ENCODE peak calls at places on chromosomes 6 and 20, in six cellular contexts. C is pancreas; O is adrenal gland; N is naive thymus-derived CD4-positive, alpha-beta T cell; A is astrocyte of the spinal cord; U is HCT116. L is an unnamed sample.

GRCh38 chr6:33848498-33848897 is 44.7 kb upstream of the MLN start:
- DNase-seq in C (no peak), O (no peak), N (no peak), A (no peak), U (no peak), L (no peak)

GRCh38 chr6:161279677-161280365 is 6.0 kb upstream of the AGPAT4 start:
- DNase-seq in C (no peak), O (no peak), N (no peak), A (no peak), U (no peak), L (no peak)

GRCh38 chr6:54191460-54191859 is 80.2 kb downstream of the MLIP start:
- DNase-seq in C (no peak), O (no peak), N (no peak), A (peak; percentile 36), U (no peak), L (peak; percentile 77)

GRCh38 chr6:118372413-118372812 is 175.7 kb upstream of the PLN start:
- DNase-seq in C (no peak), O (peak; percentile 82), N (no peak), A (peak; percentile 25), U (no peak), L (peak; percentile 16)

GRCh38 chr20:58993332-58994248 is 12.5 kb downstream of the NELFCD start:
- DNase-seq in C (peak; percentile 10), O (no peak), N (no peak), A (no peak), U (no peak), L (no peak)

GRCh38 chr6:11535801-11536230 is 1.7 kb upstream of the TMEM170B start:
- DNase-seq in C (peak; percentile 29), O (peak; percentile 38), N (no peak), A (peak; percentile 68), U (no peak), L (peak; percentile 70)

GRCh38 chr6:163548624-163549023 is 134.1 kb downstream of the QKI start:
- DNase-seq in C (no peak), O (no peak), N (no peak), A (no peak), U (no peak), L (no peak)

GRCh38 chr6:159760602-159761057 is 1.2 kb upstream of the ACAT2 start:
- DNase-seq in C (no peak), O (no peak), N (no peak), A (peak; percentile 50), U (no peak), L (peak; percentile 80)

GRCh38 chr20:21707999-21708737 is 2.7 kb downstream of the PAX1 start:
- DNase-seq in C (no peak), O (no peak), N (no peak), A (no peak), U (no peak), L (no peak)

GRCh38 chr6:71387179-71387578 is 98.6 kb downstream of the OGFRL1 start:
- DNase-seq in C (no peak), O (no peak), N (no peak), A (no peak), U (no peak), L (peak; percentile 70)

GRCh38 chr6:53679446-53679933 is 13.9 kb upstream of the KLHL31 start:
- DNase-seq in C (no peak), O (no peak), N (peak; percentile 24), A (peak; percentile 54), U (peak; percentile 60), L (peak; percentile 61)

GRCh38 chr6:81901589-81901988 is 149.1 kb upstream of the TENT5A start:
- DNase-seq in C (no peak), O (peak; percentile 38), N (no peak), A (no peak), U (no peak), L (no peak)

GRCh38 chr6:116396451-116396850 is 25.7 kb downstream of the DSE start:
- DNase-seq in C (no peak), O (no peak), N (no peak), A (peak; percentile 63), U (no peak), L (no peak)

GRCh38 chr6:40011844-40012243 is 77.6 kb upstream of the MOCS1 start:
- DNase-seq in C (no peak), O (no peak), N (no peak), A (no peak), U (no peak), L (no peak)

GRCh38 chr6:53529324-53530036 is 15.4 kb downstream of the GCLC start:
- DNase-seq in C (no peak), O (no peak), N (no peak), A (no peak), U (no peak), L (no peak)

GRCh38 chr6:90859612-90860011 is 272.7 kb upstream of the MAP3K7 start:
- DNase-seq in C (no peak), O (no peak), N (no peak), A (no peak), U (no peak), L (no peak)

GRCh38 chr6:167806061-167806700 is 20.5 kb upstream of the AFDN start:
- DNase-seq in C (no peak), O (no peak), N (no peak), A (no peak), U (no peak), L (no peak)

GRCh38 chr6:139927236-139927635 is 552.8 kb upstream of the CITED2 start:
- DNase-seq in C (no peak), O (no peak), N (no peak), A (peak; percentile 94), U (no peak), L (peak; percentile 88)

GRCh38 chr6:139722540-139722939 is 348.1 kb upstream of the CITED2 start:
- DNase-seq in C (no peak), O (no peak), N (no peak), A (peak; percentile 24), U (no peak), L (no peak)

GRCh38 chr6:44624226-44624625 is 236.7 kb downstream of the CDC5L start:
- DNase-seq in C (no peak), O (no peak), N (no peak), A (no peak), U (no peak), L (no peak)

GRCh38 chr6:95867205-95867604 is 148.6 kb upstream of the FUT9 start:
- DNase-seq in C (no peak), O (no peak), N (no peak), A (no peak), U (no peak), L (no peak)

GRCh38 chr6:152571863-152572394 is 65.2 kb downstream of the SYNE1 start:
- DNase-seq in C (no peak), O (no peak), N (no peak), A (no peak), U (no peak), L (no peak)

GRCh38 chr20:50992336-50992732 is 30.6 kb downstream of the KCNG1 start:
- DNase-seq in C (no peak), O (no peak), N (no peak), A (no peak), U (no peak), L (no peak)

GRCh38 chr20:50996901-50997830 is 25.7 kb downstream of the KCNG1 start:
- DNase-seq in C (no peak), O (no peak), N (no peak), A (peak; percentile 53), U (no peak), L (peak; percentile 39)

GRCh38 chr20:50991076-50991475 is 31.8 kb downstream of the KCNG1 start:
- DNase-seq in C (no peak), O (no peak), N (no peak), A (no peak), U (no peak), L (no peak)

GRCh38 chr20:50995506-50995905 is 27.4 kb downstream of the KCNG1 start:
- DNase-seq in C (no peak), O (no peak), N (no peak), A (no peak), U (no peak), L (peak; percentile 35)

GRCh38 chr20:50992733-50993457 is 30.0 kb downstream of the KCNG1 start:
- DNase-seq in C (no peak), O (peak; percentile 22), N (peak; percentile 29), A (peak; percentile 74), U (peak; percentile 93), L (peak; percentile 82)
- H3K4me3 ChIP-seq in C (no peak overlapping the region), O (no peak overlapping the region), N (no peak overlapping the region), A (no peak overlapping the region), U (no peak overlapping the region), L (no peak overlapping the region)

GRCh38 chr20:35173576-35174192 is 1.8 kb downstream of the PROCR start:
- DNase-seq in C (no peak), O (no peak), N (no peak), A (no peak), U (no peak), L (no peak)

GRCh38 chr20:35174458-35175216 is 2.8 kb downstream of the PROCR start:
- DNase-seq in C (peak; percentile 48), O (peak; percentile 59), N (no peak), A (no peak), U (no peak), L (no peak)

GRCh38 chr20:35172434-35172806 is 548 bp downstream of the PROCR start:
- DNase-seq in C (no peak), O (no peak), N (no peak), A (no peak), U (no peak), L (no peak)

GRCh38 chr20:35171753-35172433 is at the start of gene PROCR:
- DNase-seq in C (peak; percentile 73), O (peak; percentile 83), N (no peak), A (peak; percentile 91), U (peak; percentile 92), L (peak; percentile 93)

GRCh38 chr20:35171438-35171752 is 477 bp upstream of the PROCR start:
- DNase-seq in C (no peak), O (no peak), N (no peak), A (no peak), U (no peak), L (no peak)
- H3K4me3 ChIP-seq in C (no peak overlapping the region), O (peak overlapping the region; percentile 58), N (no peak overlapping the region), A (peak overlapping the region; percentile 49), U (peak overlapping the region; percentile 86), L (peak overlapping the region; percentile 61)

GRCh38 chr6:84546427-84546914 is 217.9 kb downstream of the TBX18 start:
- DNase-seq in C (no peak), O (no peak), N (no peak), A (peak; percentile 52), U (no peak), L (no peak)
- H3K4me3 ChIP-seq in C (no peak overlapping the region), O (no peak overlapping the region), N (no peak overlapping the region), A (no peak overlapping the region), U (no peak overlapping the region), L (no peak overlapping the region)

DNA sequence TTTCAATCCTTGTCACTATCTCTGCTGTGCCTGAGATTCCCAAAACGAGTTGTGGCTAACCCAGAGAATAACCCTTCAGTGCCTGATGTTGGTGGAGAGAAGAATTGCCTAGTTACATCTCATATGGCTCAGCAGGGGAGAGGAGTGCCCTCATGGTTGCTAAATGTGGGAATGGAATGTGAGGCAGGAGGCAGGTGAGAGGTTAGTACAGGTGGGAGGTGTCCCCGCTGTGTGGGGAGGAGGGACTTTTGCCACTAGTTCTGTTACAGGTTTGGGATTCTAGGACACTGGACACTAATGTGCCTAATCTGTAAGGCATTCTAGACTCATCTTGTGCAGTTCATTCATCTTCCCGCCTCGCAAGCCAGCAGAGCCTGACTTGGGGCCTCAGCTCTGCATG is 16.2 kb downstream of the TULP4 start:
- DNase-seq in C (no peak), O (no peak), N (no peak), A (no peak), U (no peak), L (no peak)
- H3K4me3 ChIP-seq in C (no peak overlapping the region), O (no peak overlapping the region), N (no peak overlapping the region), A (no peak overlapping the region), U (no peak overlapping the region), L (no peak overlapping the region)

GRCh38 chr20:35625584-35626385 is 10.2 kb downstream of the SPAG4 start:
- DNase-seq in C (no peak), O (no peak), N (no peak), A (no peak), U (no peak), L (no peak)
- H3K4me3 ChIP-seq in C (no peak overlapping the region), O (no peak overlapping the region), N (no peak overlapping the region), A (no peak overlapping the region), U (no peak overlapping the region), L (no peak overlapping the region)

GRCh38 chr6:28347119-28347518 is 2.6 kb upstream of the ZKSCAN3 start:
- DNase-seq in C (no peak), O (no peak), N (no peak), A (no peak), U (no peak), L (no peak)
- H3K4me3 ChIP-seq in C (no peak overlapping the region), O (no peak overlapping the region), N (no peak overlapping the region), A (no peak overlapping the region), U (no peak overlapping the region), L (no peak overlapping the region)

L was measured in fibroblast of pulmonary artery.